ENCODE peak calls at places on chromosomes 3 and 15, in eight cellular contexts. S is cardiac muscle cell; X is GM23248; M is CD8-positive, alpha-beta T cell; D is IMR-90; K is left ventricle myocardium inferior; U is MM.1S; R is testis. N is an unnamed sample. For H3K4me1, the result is how much of the 10 kb centered on the place peaks cover.

GRCh38 chr3:170741756-170742530 is 128.1 kb downstream of the RPL22L1 start:
- DNase-seq in S (no peak), X (peak), M (no peak), D (no peak), K (no peak), U (no peak), R (no peak), N (no peak)

GRCh38 chr3:4045756-4046155 is 246.5 kb downstream of the LRRN1 start:
- DNase-seq in S (no peak), X (peak), M (no peak), D (no peak), K (no peak), U (no peak), R (no peak), N (no peak)

GRCh38 chr3:126926684-126927404 is 56.1 kb upstream of the PLXNA1 start:
- DNase-seq in S (peak), X (peak), M (no peak), D (peak), K (peak), U (no peak), R (peak), N (no peak)

GRCh38 chr3:159775372-159775961 is 213.2 kb upstream of the IL12A start:
- DNase-seq in S (peak), X (peak), M (no peak), D (peak), K (peak), U (no peak), R (no peak), N (peak)

GRCh38 chr3:19284974-19285373 is 136.7 kb downstream of the KCNH8 start:
- DNase-seq in S (no peak), X (no peak), M (no peak), D (no peak), K (no peak), U (no peak), R (no peak), N (no peak)

GRCh38 chr3:160677459-160677901 is 520 bp downstream of the ARL14 start:
- DNase-seq in S (no peak), X (peak), M (no peak), D (peak), K (no peak), U (no peak), R (no peak), N (no peak)

GRCh38 chr3:13045904-13046568 is 27.2 kb downstream of the IQSEC1 start:
- DNase-seq in S (no peak), X (no peak), M (no peak), D (no peak), K (no peak), U (no peak), R (peak), N (no peak)

GRCh38 chr3:2392981-2393380 is 294.3 kb downstream of the CNTN4 start:
- DNase-seq in S (no peak), X (no peak), M (no peak), D (no peak), K (no peak), U (no peak), R (no peak), N (no peak)

GRCh38 chr3:164208026-164208425 is 870.3 kb downstream of the SI start:
- DNase-seq in S (no peak), X (no peak), M (no peak), D (no peak), K (no peak), U (no peak), R (no peak), N (no peak)

GRCh38 chr15:82105458-82106205 is 59.8 kb upstream of the MEX3B start:
- DNase-seq in S (peak), X (peak), M (no peak), D (peak), K (no peak), U (no peak), R (peak), N (no peak)

GRCh38 chr15:33007295-33007855 is 187.1 kb downstream of the FMN1 start:
- DNase-seq in S (peak), X (peak), M (no peak), D (peak), K (no peak), U (no peak), R (no peak), N (no peak)

GRCh38 chr3:48180021-48180420 is 8.2 kb downstream of the CDC25A start:
- DNase-seq in S (no peak), X (no peak), M (no peak), D (no peak), K (no peak), U (no peak), R (no peak), N (no peak)

GRCh38 chr15:70762469-70763119 is 764 bp downstream of the UACA start:
- DNase-seq in S (peak), X (peak), M (peak), D (peak), K (peak), U (peak), R (peak), N (no peak)

GRCh38 chr3:166785851-166786250 is 594.2 kb downstream of the ZBBX start:
- DNase-seq in S (no peak), X (no peak), M (no peak), D (no peak), K (no peak), U (no peak), R (no peak), N (no peak)

GRCh38 chr3:82353281-82354171 is 592.1 kb upstream of the GBE1 start:
- DNase-seq in S (no peak), X (no peak), M (no peak), D (no peak), K (no peak), U (no peak), R (peak), N (no peak)

GRCh38 chr3:99901200-99901926 is 83.7 kb downstream of the CMSS1 start:
- DNase-seq in S (peak), X (peak), M (no peak), D (peak), K (no peak), U (no peak), R (peak), N (no peak)

GRCh38 chr3:135218782-135219181 is 423.7 kb downstream of the EPHB1 start:
- DNase-seq in S (no peak), X (no peak), M (no peak), D (no peak), K (no peak), U (no peak), R (no peak), N (no peak)

GRCh38 chr3:31448882-31449243 is 83.9 kb upstream of the STT3B start:
- DNase-seq in S (no peak), X (no peak), M (no peak), D (no peak), K (no peak), U (peak), R (no peak), N (no peak)

GRCh38 chr15:71685420-71685993 is 124.8 kb upstream of the NR2E3 start:
- DNase-seq in S (no peak), X (peak), M (no peak), D (no peak), K (no peak), U (no peak), R (no peak), N (no peak)

GRCh38 chr15:74396146-74396438 is 28.6 kb upstream of the CYP11A1 start:
- DNase-seq in S (no peak), X (peak), M (no peak), D (no peak), K (no peak), U (no peak), R (no peak), N (no peak)

GRCh38 chr3:14358426-14359211 is 43.8 kb upstream of the SLC6A6 start:
- DNase-seq in S (peak), X (peak), M (no peak), D (peak), K (peak), U (no peak), R (peak), N (no peak)

GRCh38 chr15:46636220-46636619 is 1001.4 kb downstream of the SQOR start:
- DNase-seq in S (no peak), X (no peak), M (no peak), D (no peak), K (no peak), U (no peak), R (no peak), N (no peak)

GRCh38 chr3:126146034-126146433 is 34.4 kb downstream of the ALDH1L1 start:
- DNase-seq in S (no peak), X (no peak), M (peak), D (no peak), K (no peak), U (no peak), R (no peak), N (no peak)

GRCh38 chr3:38297947-38298711 is 16.0 kb downstream of the SLC22A14 start:
- DNase-seq in S (peak), X (peak), M (no peak), D (peak), K (no peak), U (peak), R (no peak), N (no peak)

GRCh38 chr3:183745300-183746098 is 47.9 kb downstream of the YEATS2 start:
- DNase-seq in S (peak), X (no peak), M (no peak), D (peak), K (no peak), U (no peak), R (no peak), N (no peak)

GRCh38 chr15:38879909-38880471 is 315.4 kb upstream of the RASGRP1 start:
- DNase-seq in S (peak), X (peak), M (no peak), D (peak), K (peak), U (no peak), R (no peak), N (no peak)

GRCh38 chr3:149879872-149880271 is 66.9 kb downstream of the RNF13 start:
- DNase-seq in S (peak), X (peak), M (peak), D (peak), K (peak), U (peak), R (peak), N (no peak)

DNA sequence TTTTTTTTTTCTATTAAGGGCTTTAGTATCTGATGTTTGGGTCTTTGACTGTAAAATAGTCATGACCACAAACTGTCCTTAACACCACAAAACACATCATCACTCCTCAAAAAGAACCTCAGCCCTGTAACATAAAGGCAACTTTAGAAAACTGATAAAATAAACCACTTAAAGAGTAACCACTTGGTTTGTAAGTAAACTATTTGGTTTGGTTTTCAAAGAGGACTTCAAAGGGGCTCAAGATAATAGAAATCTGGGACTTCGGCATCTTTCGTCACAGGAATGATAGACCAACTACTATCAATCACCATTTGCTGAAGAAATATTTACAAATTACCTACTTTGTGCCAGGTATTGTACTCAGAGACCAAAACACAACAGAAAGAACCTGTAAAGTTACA is 167.8 kb downstream of the FOXP1 start:
- DNase-seq in S (no peak), X (no peak), M (no peak), D (peak), K (no peak), U (no peak), R (no peak), N (no peak)
- H3K4me1 ChIP-seq in S (under half), X (under half), M (half or more), D (under half), K (under half), U (under half), R (under half), N (under half)

DNA sequence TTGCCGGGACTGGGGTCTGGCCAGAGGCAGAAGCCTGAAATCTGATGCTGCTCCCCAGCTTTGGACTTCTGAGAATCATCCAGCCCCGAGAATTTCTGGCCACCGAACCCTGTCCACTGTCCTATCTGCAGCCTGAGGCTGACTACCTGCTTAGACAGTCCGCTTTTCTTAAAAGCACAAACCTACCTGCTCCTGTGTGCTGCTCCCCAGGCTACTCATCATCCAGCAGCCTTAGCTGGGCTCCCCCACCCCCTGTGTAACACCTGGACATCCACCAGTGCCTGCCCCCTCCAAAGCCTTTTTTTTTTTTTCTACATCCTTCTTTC is 101.4 kb upstream of the LIPC start:
- DNase-seq in S (no peak), X (no peak), M (no peak), D (no peak), K (no peak), U (no peak), R (no peak), N (no peak)
- H3K4me1 ChIP-seq in S (under half), X (under half), M (under half), D (under half), K (under half), U (under half), R (under half), N (under half)

GRCh38 chr3:50267280-50267913 is 1.6 kb upstream of the SEMA3B start:
- DNase-seq in S (peak), X (peak), M (no peak), D (no peak), K (peak), U (no peak), R (peak), N (no peak)

GRCh38 chr3:50265988-50266387 is 3.0 kb upstream of the SEMA3B start:
- DNase-seq in S (no peak), X (no peak), M (no peak), D (no peak), K (no peak), U (no peak), R (no peak), N (no peak)

GRCh38 chr3:50268276-50268675 is 671 bp upstream of the SEMA3B start:
- DNase-seq in S (no peak), X (no peak), M (no peak), D (no peak), K (no peak), U (no peak), R (no peak), N (no peak)

GRCh38 chr3:50264964-50265485 is 3.9 kb upstream of the SEMA3B start:
- DNase-seq in S (no peak), X (no peak), M (no peak), D (no peak), K (no peak), U (no peak), R (no peak), N (no peak)

DNA sequence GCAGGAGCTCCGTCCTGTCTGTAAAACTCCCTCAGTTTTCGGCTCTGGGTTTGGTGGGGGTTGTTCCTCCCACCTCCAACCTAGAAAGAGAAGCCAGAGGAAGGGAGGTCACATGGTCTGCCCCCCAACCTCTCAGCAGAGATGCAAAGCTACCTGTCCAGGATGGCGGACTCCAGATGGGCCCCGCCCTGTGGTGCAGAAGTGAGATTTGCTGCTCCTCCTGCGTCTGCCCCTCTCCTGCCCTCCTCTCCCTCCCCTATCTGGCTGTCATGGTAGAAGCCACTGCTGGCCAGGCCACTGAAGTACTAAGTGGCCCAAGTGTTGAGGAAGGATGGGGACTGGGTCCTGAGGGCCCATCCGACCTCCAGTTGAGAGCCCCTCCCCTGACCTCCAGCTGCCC is 2.1 kb upstream of the SEMA3B start:
- DNase-seq in S (no peak), X (no peak), M (no peak), D (no peak), K (no peak), U (no peak), R (no peak), N (no peak)
- H3K4me1 ChIP-seq in S (under half), X (under half), M (under half), D (half or more), K (half or more), U (under half), R (half or more), N (half or more)

GRCh38 chr3:9776896-9777694 is 7.3 kb upstream of the CAMK1 start:
- DNase-seq in S (no peak), X (no peak), M (no peak), D (no peak), K (no peak), U (no peak), R (no peak), N (no peak)

GRCh38 chr3:9778518-9779129 is 8.9 kb upstream of the CAMK1 start:
- DNase-seq in S (no peak), X (peak), M (no peak), D (no peak), K (no peak), U (no peak), R (no peak), N (no peak)

GRCh38 chr3:9779197-9779596 is 9.4 kb upstream of the CAMK1 start:
- DNase-seq in S (no peak), X (no peak), M (no peak), D (no peak), K (no peak), U (no peak), R (no peak), N (no peak)

GRCh38 chr3:9778102-9778501 is 8.4 kb upstream of the CAMK1 start:
- DNase-seq in S (peak), X (peak), M (no peak), D (peak), K (no peak), U (no peak), R (no peak), N (no peak)

GRCh38 chr3:9777695-9778023 is 7.9 kb upstream of the CAMK1 start:
- DNase-seq in S (no peak), X (no peak), M (no peak), D (no peak), K (no peak), U (no peak), R (no peak), N (no peak)
- H3K4me1 ChIP-seq in S (under half), X (under half), M (under half), D (under half), K (under half), U (under half), R (under half), N (under half)

DNA sequence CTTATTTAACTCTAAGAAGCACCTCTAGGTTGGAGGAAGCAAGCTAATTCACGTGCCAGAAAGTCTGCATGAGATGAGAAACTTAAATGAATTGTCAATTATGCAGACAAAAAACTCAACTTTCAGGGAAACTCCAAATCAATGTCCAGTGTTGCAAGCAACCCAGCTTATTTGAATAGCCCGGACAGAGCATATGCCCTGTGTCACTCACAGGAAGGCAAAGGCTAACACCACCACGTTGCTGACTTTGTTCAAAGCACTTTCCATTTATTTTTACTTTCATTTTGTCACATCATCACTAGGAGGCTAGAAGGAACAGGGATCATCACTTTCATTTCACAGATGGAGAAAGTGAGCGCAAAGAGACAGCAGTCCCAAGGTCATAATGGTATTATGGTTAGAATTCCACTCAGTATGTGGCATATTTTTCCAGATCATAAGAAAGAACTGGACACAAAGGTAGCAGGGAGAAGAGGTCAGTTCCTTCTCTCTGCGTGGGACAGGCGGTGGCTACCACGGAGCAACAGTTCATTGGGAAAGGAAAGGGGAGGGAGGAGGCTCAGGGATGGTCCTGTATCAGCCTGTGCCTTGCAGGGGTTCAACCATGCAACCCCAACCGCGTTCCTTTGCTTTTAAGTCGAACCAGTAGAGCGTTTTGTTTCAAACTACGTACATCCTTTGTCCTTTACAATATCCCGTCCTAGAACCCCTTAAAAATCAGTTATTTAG is 1.2 kb downstream of the HEG1 start:
- DNase-seq in S (peak), X (peak), M (no peak), D (peak), K (no peak), U (peak), R (peak), N (no peak)
- H3K4me1 ChIP-seq in S (under half), X (half or more), M (under half), D (under half), K (half or more), U (under half), R (under half), N (under half)

DNA sequence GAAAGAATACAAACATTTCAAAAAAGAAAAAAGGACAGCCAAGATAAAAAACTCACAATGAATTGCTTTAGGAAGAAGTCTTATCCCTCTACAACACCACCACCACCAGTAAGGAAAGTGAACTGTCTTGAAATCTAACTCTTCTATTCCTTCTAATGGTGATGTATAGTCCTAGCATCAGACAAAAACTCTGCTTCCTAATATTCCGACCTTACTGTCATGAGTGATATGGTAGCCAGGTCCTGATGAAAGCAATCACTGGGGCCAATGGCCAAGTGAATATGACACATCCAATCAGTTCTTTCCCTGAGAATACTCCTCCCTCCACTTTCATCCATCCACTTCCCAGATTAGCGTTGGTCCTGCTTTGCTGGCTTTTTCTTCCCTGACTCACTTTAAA is 14.8 kb downstream of the GK5 start:
- DNase-seq in S (peak), X (peak), M (no peak), D (no peak), K (no peak), U (no peak), R (no peak), N (no peak)
- H3K4me1 ChIP-seq in S (under half), X (under half), M (under half), D (under half), K (under half), U (under half), R (under half), N (under half)

DNA sequence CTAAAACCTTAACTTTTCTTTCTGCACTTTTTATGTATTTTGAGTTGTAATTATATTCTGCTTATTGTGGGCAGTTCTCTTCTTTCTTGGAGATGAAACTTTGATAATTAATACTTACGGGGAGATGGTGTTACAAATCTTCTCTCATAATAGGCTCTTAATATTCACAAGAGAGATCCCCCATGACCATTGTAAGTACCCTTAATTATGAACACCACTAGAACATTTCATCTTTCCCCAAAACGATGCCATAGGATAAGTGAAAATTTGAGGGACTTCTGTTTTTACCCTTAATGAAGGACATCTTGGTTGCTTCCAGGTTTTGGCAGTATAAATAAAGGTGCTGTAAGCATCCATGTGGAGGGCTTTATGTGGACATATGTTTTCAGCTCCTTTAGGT is 60.7 kb downstream of the PIAS1 start:
- DNase-seq in S (no peak), X (peak), M (no peak), D (no peak), K (no peak), U (no peak), R (no peak), N (no peak)
- H3K4me1 ChIP-seq in S (under half), X (under half), M (under half), D (under half), K (half or more), U (half or more), R (under half), N (under half)